ENCODE peak calls at places on chromosomes 5 and 9, in ten cellular contexts. R, G, Z, W, J, B, K, V, F and E are unnamed samples.
A peak's percentile ranks its signal among the peaks of the same experiment; 100 is the strongest.

GRCh38 chr5:38086777-38087176 is 171.6 kb upstream of the EGFLAM start:
- DNase-seq in Z (no peak), K (no peak), B (no peak), F (no peak), G (no peak), W (no peak), J (no peak), V (no peak), R (no peak), E (no peak)

GRCh38 chr5:16870878-16871277 is 65.2 kb downstream of the MYO10 start:
- DNase-seq in Z (no peak), W (no peak), K (peak; percentile 31), F (no peak), V (no peak), B (no peak), R (no peak), J (no peak), G (no peak), E (no peak)

GRCh38 chr9:93299418-93300174 is 115.7 kb downstream of the WNK2 start:
- DNase-seq in K (no peak), F (no peak), R (no peak), V (no peak), B (no peak), Z (no peak), W (no peak), J (no peak), G (no peak), E (no peak)

GRCh38 chr9:34570422-34571179 is 18.9 kb downstream of the CNTFR start:
- DNase-seq in W (no peak), R (no peak), V (no peak), B (no peak), G (no peak), F (no peak), J (no peak), Z (no peak), K (no peak), E (no peak)

GRCh38 chr5:56669534-56670483 is 145.5 kb upstream of the MAP3K1 start:
- DNase-seq in Z (peak; percentile 52), K (peak; percentile 24), F (no peak), W (peak; percentile 82), B (peak; percentile 51), V (no peak), G (no peak), J (no peak), R (peak; percentile 11), E (no peak)

GRCh38 chr5:101664071-101664791 is 631.9 kb downstream of the SLCO4C1 start:
- DNase-seq in V (no peak), G (no peak), F (no peak), Z (no peak), J (no peak), K (no peak), B (no peak), R (no peak), W (no peak), E (no peak)

GRCh38 chr5:171906171-171906570 is 100.3 kb downstream of the FBXW11 start:
- DNase-seq in K (no peak), Z (no peak), V (peak; percentile 53), J (no peak), R (no peak), W (no peak), F (no peak), G (no peak), B (no peak), E (no peak)

GRCh38 chr5:76641514-76642120 is 18.4 kb upstream of the F2RL2 start:
- DNase-seq in J (peak; percentile 50), W (peak; percentile 27), K (peak; percentile 60), G (no peak), F (peak; percentile 77), R (peak; percentile 85), Z (no peak), B (no peak), V (peak; percentile 85), E (no peak)

DNA sequence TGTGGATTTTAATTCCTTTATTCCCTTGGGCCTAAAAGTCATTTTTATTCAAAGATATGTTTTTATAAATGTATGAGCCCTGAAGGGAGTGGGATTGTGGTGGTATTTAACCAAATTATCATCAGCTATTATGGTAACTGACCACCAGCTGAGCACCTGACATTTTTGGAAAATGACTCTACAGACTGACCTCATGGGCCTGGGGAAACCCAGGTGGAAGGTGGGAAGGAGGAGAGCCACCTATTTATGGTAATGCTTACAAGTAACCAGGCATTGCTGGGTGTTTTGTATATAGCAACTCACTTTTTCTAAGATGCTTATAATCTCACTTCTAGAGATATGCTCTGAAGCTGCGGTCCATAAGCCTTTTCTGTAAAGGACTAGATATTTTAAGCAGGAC is 22.3 kb upstream of the NFIB start:
- DNase-seq in R (no peak), B (no peak), F (no peak), V (no peak), K (no peak), J (no peak), W (no peak), Z (no peak), G (no peak), E (no peak)
- TF ChIP-seq CTCF in R (no peak), B (no peak), F (no peak), V (no peak), K (no peak), J (no peak), W (no peak), Z (no peak), G (no peak), E (no peak)

DNA sequence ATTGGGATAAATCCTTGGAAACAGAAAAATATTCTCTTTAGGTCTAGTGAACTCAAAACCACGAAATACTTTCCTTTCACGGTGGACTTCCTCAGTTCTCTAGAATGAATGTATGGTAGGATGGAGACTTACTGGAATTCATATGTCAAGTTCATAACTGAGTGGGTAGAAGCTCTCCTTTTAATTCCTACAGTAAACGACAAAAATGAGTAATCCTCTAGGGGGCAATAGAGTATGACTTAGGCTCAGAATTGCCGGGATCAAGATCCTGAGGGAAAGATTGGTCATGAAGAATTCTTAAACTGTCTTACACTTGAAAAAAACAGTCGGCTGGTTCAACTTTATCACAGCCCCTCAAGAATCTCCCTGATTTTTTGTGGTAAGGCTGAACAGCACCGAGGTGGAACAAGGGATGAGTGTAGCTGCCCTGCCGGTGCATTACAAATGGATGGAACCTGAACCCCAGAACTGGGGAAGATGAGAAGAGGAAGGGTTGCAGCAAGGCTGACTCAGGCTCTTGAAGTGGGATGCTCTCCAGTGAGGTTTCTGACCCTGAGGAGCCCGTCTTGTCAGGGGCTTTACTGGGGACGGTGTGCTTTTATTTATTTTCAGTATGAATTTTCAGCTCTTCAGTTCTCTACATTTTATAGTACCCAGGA is 14.0 kb upstream of the LOX start:
- DNase-seq in R (peak; percentile 60), V (peak; percentile 48), W (no peak), J (no peak), B (no peak), G (peak; percentile 77), Z (no peak), F (no peak), K (peak; percentile 59), E (no peak)
- TF ChIP-seq CTCF in R (peak; percentile 58), V (peak; percentile 26), W (no peak), J (peak; percentile 56), B (peak; percentile 21), G (peak; percentile 21), Z (no peak), F (peak; percentile 56), K (peak; percentile 52), E (peak; percentile 33)

GRCh38 chr9:98998441-98999151 is 54.9 kb downstream of the COL15A1 start:
- DNase-seq in G (no peak), B (peak; percentile 88), R (peak; percentile 64), V (peak; percentile 50), Z (peak; percentile 77), J (peak; percentile 19), W (peak; percentile 43), K (peak; percentile 23), F (peak; percentile 90), E (peak; percentile 80)

GRCh38 chr9:99001892-99002291 is 58.2 kb downstream of the COL15A1 start:
- DNase-seq in G (no peak), Z (no peak), J (no peak), K (no peak), B (no peak), V (no peak), F (no peak), W (no peak), R (no peak), E (no peak)

GRCh38 chr9:98997580-98997979 is 53.9 kb downstream of the COL15A1 start:
- DNase-seq in Z (no peak), R (peak; percentile 22), G (no peak), V (no peak), F (no peak), K (no peak), W (no peak), J (no peak), B (no peak), E (no peak)

GRCh38 chr9:99000480-99001395 is 57.0 kb downstream of the COL15A1 start:
- DNase-seq in Z (no peak), J (peak; percentile 51), G (no peak), F (peak; percentile 56), W (no peak), K (peak; percentile 72), V (peak; percentile 60), R (peak; percentile 86), B (peak; percentile 73), E (no peak)

DNA sequence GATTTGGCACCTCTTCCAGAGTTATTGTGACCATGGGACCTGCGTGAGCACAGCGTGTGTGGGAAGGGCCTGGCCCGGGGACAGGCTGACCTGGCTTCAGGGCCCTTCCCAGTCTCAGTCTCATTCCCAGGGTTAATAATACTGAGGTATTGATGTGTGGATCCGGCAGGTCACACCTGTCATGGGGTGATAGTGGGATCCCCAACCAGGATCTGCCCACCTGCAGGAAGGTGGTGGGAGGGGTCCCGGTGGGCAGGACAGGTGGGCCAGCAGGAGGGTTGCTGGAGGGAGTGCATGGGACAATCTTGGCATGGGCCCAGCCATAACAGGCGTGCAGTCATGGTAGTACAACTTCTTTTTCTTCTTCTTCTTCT is 55.4 kb downstream of the COL15A1 start:
- DNase-seq in R (no peak), K (no peak), G (no peak), Z (no peak), B (no peak), F (no peak), W (no peak), J (no peak), V (no peak), E (no peak)
- TF ChIP-seq CTCF in R (no peak), K (no peak), G (no peak), Z (no peak), B (no peak), F (peak; percentile 53), W (no peak), J (no peak), V (no peak), E (no peak)

GRCh38 chr5:37005252-37005651 is 128.7 kb downstream of the NIPBL start:
- DNase-seq in G (no peak), Z (no peak), F (no peak), V (peak; percentile 60), R (peak; percentile 76), W (no peak), B (no peak), K (no peak), J (no peak), E (no peak)

GRCh38 chr5:37002176-37002751 is 125.7 kb downstream of the NIPBL start:
- DNase-seq in B (no peak), R (no peak), Z (no peak), V (no peak), G (no peak), F (no peak), W (no peak), J (no peak), K (no peak), E (no peak)

DNA sequence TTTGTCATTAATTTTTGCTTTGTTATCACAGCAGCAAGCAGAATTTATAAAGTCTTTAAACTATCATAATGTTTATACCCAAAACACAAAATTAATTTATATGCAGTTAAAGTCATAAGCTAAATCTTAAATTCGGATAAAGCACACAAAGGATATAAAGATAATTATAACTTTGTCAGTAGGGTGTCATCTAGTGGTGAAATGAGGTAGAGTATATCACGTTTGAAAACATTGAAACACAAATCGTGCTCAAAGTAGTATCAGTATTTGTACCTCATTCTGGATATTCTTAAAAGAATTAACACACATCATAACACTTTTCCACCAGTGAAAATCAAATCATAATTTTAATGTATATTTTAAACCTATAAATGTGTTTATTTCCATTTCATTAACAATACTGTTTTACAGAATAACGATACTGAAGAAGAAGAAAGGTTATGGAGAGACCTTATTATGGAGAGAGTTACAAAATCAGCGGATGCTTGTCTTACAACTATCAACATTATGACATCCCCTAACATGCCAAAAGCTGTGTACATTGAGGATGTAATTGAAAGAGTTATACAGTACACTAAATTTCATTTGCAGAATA is 129.5 kb downstream of the NIPBL start:
- DNase-seq in Z (no peak), W (no peak), F (no peak), R (peak; percentile 61), G (no peak), B (no peak), K (peak; percentile 35), V (peak; percentile 50), J (no peak), E (no peak)
- TF ChIP-seq CTCF in Z (no peak), W (peak; percentile 62), F (peak; percentile 56), R (peak; percentile 66), G (peak; percentile 31), B (peak; percentile 69), K (peak; percentile 29), V (peak; percentile 34), J (peak; percentile 23), E (peak; percentile 50)